ENCODE peak calls at places on chromosomes 1 and 21, in six cellular contexts. O is CD8-positive, alpha-beta T cell; T is BJ; Y is Caco-2; V is tibial artery; H is esophagus squamous epithelium. S is an unnamed sample. For H3K27me3 and H3K36me3, the result is how much of the 10 kb centered on the place peaks cover.

GRCh38 chr1:12472798-12473551 is 145.0 kb downstream of the DHRS3 start:
- DNase-seq in O (peak), T (no peak), Y (no peak), V (no peak), H (no peak), S (no peak)

GRCh38 chr1:110672001-110672752 is 2.6 kb downstream of the KCNA3 start:
- DNase-seq in O (peak), T (peak), Y (no peak), V (no peak), H (no peak), S (no peak)

GRCh38 chr21:32994305-32994704 is 31.4 kb upstream of the OLIG2 start:
- DNase-seq in O (no peak), T (no peak), Y (no peak), V (no peak), H (no peak), S (peak)

GRCh38 chr21:27715131-27715530 is 748.2 kb upstream of the ADAMTS5 start:
- DNase-seq in O (no peak), T (no peak), Y (no peak), V (no peak), H (no peak), S (no peak)

GRCh38 chr1:12215562-12215961 is 14.3 kb upstream of the VPS13D start:
- DNase-seq in O (no peak), T (no peak), Y (no peak), V (no peak), H (no peak), S (no peak)

GRCh38 chr1:33334081-33334552 is 13.2 kb upstream of the A3GALT2 start:
- DNase-seq in O (no peak), T (no peak), Y (no peak), V (peak), H (no peak), S (no peak)

GRCh38 chr1:55833452-55834160 is 618.4 kb upstream of the USP24 start:
- DNase-seq in O (no peak), T (peak), Y (no peak), V (no peak), H (no peak), S (no peak)

GRCh38 chr1:190904091-190904695 is 426.5 kb upstream of the BRINP3 start:
- DNase-seq in O (no peak), T (no peak), Y (no peak), V (no peak), H (no peak), S (no peak)

GRCh38 chr1:247054992-247055415 is 23.6 kb downstream of the ZNF670 start:
- DNase-seq in O (no peak), T (no peak), Y (no peak), V (no peak), H (no peak), S (no peak)

GRCh38 chr21:46063734-46064680 is 33.9 kb upstream of the COL6A2 start:
- DNase-seq in O (no peak), T (no peak), Y (peak), V (no peak), H (no peak), S (peak)

GRCh38 chr1:204611036-204611435 is 74.5 kb downstream of the LRRN2 start:
- DNase-seq in O (no peak), T (no peak), Y (no peak), V (no peak), H (no peak), S (peak)

GRCh38 chr21:46021978-46022544 is 40.5 kb downstream of the COL6A1 start:
- DNase-seq in O (no peak), T (peak), Y (no peak), V (no peak), H (no peak), S (no peak)

GRCh38 chr1:245469734-245470133 is 314.9 kb downstream of the KIF26B start:
- DNase-seq in O (no peak), T (no peak), Y (no peak), V (no peak), H (no peak), S (no peak)

GRCh38 chr21:45769239-45769758 is 125.8 kb downstream of the PCBP3 start:
- DNase-seq in O (no peak), T (no peak), Y (no peak), V (no peak), H (no peak), S (no peak)

GRCh38 chr1:204503122-204503912 is 8.7 kb upstream of the PIK3C2B start:
- DNase-seq in O (no peak), T (no peak), Y (no peak), V (no peak), H (no peak), S (no peak)

GRCh38 chr1:223760833-223761232 is 48.5 kb downstream of the CAPN2 start:
- DNase-seq in O (no peak), T (no peak), Y (no peak), V (no peak), H (no peak), S (no peak)

GRCh38 chr1:32334864-32335618 is 992 bp downstream of the MARCKSL1 start:
- DNase-seq in O (peak), T (no peak), Y (no peak), V (no peak), H (no peak), S (peak)

GRCh38 chr1:70906790-70907189 is 140.8 kb downstream of the PTGER3 start:
- DNase-seq in O (no peak), T (no peak), Y (no peak), V (no peak), H (no peak), S (no peak)

GRCh38 chr1:238912148-238912547 is 474.2 kb upstream of the CHRM3 start:
- DNase-seq in O (no peak), T (no peak), Y (no peak), V (no peak), H (no peak), S (no peak)

GRCh38 chr1:17743925-17744324 is 11.2 kb upstream of the ACTL8 start:
- DNase-seq in O (no peak), T (no peak), Y (no peak), V (no peak), H (no peak), S (no peak)

GRCh38 chr1:22245716-22246115 is 102.8 kb upstream of the WNT4 start:
- DNase-seq in O (no peak), T (no peak), Y (no peak), V (no peak), H (no peak), S (no peak)

GRCh38 chr1:38790422-38791212 is 69.0 kb downstream of the RRAGC start:
- DNase-seq in O (no peak), T (no peak), Y (no peak), V (no peak), H (no peak), S (no peak)
- H3K27me3 ChIP-seq in O (under half), T (under half), Y (under half), V (under half), H (under half), S (under half)

DNA sequence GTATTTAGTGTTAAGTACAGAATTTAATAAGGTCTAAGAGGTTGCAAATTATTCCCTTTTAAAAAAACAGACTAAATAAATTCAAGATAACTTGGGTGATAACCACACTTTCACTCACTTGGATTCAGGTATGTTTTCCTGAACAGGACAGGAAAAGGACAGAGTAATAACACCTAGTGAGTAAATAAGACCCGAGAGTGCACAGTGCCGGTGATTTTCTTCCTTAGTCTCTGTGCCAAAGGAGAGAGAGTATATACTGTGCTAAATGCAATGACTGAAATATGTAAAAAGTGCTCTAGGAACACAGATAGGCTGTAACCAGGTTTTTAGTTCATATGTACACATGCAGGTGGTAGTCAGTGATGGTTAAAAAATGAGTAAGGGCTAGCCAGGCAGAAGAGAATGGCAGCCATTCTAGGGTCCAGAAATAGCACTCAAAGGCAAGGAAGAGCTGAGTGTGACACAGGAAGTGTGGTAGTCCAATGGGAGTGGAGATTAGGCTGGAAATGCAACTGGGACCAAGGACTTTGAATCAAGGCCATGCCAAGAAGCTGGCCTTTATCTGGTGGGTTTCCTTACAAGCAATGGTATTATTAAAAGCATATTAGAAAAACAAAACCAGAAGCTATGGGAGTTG is 58.1 kb downstream of the NRIP1 start:
- DNase-seq in O (no peak), T (no peak), Y (no peak), V (no peak), H (no peak), S (no peak)
- H3K36me3 ChIP-seq in O (under half), T (under half), Y (under half), V (under half), H (under half), S (under half)

GRCh38 chr1:213374369-213374768 is 323.3 kb downstream of the RPS6KC1 start:
- DNase-seq in O (peak), T (no peak), Y (peak), V (peak), H (no peak), S (peak)
- TF ChIP-seq CTCF in O (peak), T (peak), Y (peak), V (peak), H (peak), S (peak)

GRCh38 chr1:112505400-112505785 is 3.4 kb upstream of the WNT2B start:
- DNase-seq in O (no peak), T (no peak), Y (no peak), V (no peak), H (no peak), S (no peak)
- H3K27me3 ChIP-seq in O (under half), T (under half), Y (under half), V (under half), H (under half), S (under half)

GRCh38 chr1:92834617-92835016 is 2.8 kb downstream of the RPL5 start:
- DNase-seq in O (no peak), T (no peak), Y (no peak), V (no peak), H (no peak), S (no peak)
- H3K36me3 ChIP-seq in O (under half), T (under half), Y (under half), V (under half), H (under half), S (half or more)

S was measured in WERI-Rb-1.